ENCODE peak calls at places on chromosomes 6 and 20, in five cellular contexts. X, H, U, E and O are unnamed samples.

GRCh38 chr6:46407785-46408530 is 83.3 kb downstream of the RCAN2 start:
- DNase-seq in X (no peak), H (no peak), U (no peak), E (no peak), O (no peak)

GRCh38 chr6:130674604-130675003 is 152.6 kb upstream of the SMLR1 start:
- DNase-seq in X (no peak), H (no peak), U (no peak), E (no peak), O (no peak)

GRCh38 chr20:41334452-41335421 is 5.9 kb upstream of the LPIN3 start:
- DNase-seq in X (no peak), H (no peak), U (no peak), E (no peak), O (no peak)

GRCh38 chr6:132204606-132205005 is 196.7 kb downstream of the MOXD1 start:
- DNase-seq in X (no peak), H (no peak), U (no peak), E (no peak), O (no peak)

GRCh38 chr20:3374296-3374695 is 33.2 kb downstream of the DNAAF9 start:
- DNase-seq in X (no peak), H (no peak), U (no peak), E (no peak), O (no peak)

GRCh38 chr6:26195376-26195923 is 108.2 kb downstream of the HFE start:
- DNase-seq in X (peak), H (no peak), U (peak), E (peak), O (peak)

GRCh38 chr6:165181951-165182414 is 127.4 kb downstream of the C6orf118 start:
- DNase-seq in X (no peak), H (no peak), U (no peak), E (no peak), O (peak)

GRCh38 chr20:47897461-47897860 is 112.2 kb upstream of the SULF2 start:
- DNase-seq in X (no peak), H (no peak), U (no peak), E (no peak), O (no peak)

GRCh38 chr20:44720617-44720993 is 5.4 kb downstream of the CCN5 start:
- DNase-seq in X (no peak), H (no peak), U (no peak), E (no peak), O (peak)

GRCh38 chr20:36606171-36607116 is 865 bp downstream of the RAB5IF start:
- DNase-seq in X (peak), H (no peak), U (no peak), E (no peak), O (peak)

GRCh38 chr6:31777667-31778050 is 531 bp upstream of the VWA7 start:
- DNase-seq in X (no peak), H (no peak), U (no peak), E (no peak), O (no peak)

GRCh38 chr20:64226686-64227576 is 28.6 kb upstream of the PCMTD2 start:
- DNase-seq in X (no peak), H (no peak), U (no peak), E (no peak), O (no peak)

GRCh38 chr6:43628392-43629103 is 516 bp downstream of the GTPBP2 start:
- DNase-seq in X (no peak), H (peak), U (peak), E (no peak), O (peak)

GRCh38 chr20:32685541-32686529 is 12.1 kb upstream of the C20orf203 start:
- DNase-seq in X (peak), H (peak), U (no peak), E (peak), O (no peak)

GRCh38 chr20:50172347-50173013 is 18.1 kb upstream of the CEBPB start:
- DNase-seq in X (peak), H (peak), U (peak), E (no peak), O (peak)

GRCh38 chr20:34984756-34985261 is 29.1 kb downstream of the MYH7B start:
- DNase-seq in X (no peak), H (no peak), U (no peak), E (no peak), O (peak)

GRCh38 chr6:26249959-26250805 is 114.8 kb upstream of the BTN3A2 start:
- DNase-seq in X (peak), H (no peak), U (peak), E (no peak), O (peak)

GRCh38 chr6:34288581-34288980 is 39.8 kb upstream of the SMIM29 start:
- DNase-seq in X (no peak), H (no peak), U (no peak), E (no peak), O (no peak)

GRCh38 chr6:169454204-169454871 is 200.7 kb upstream of the THBS2 start:
- DNase-seq in X (no peak), H (no peak), U (no peak), E (peak), O (peak)

GRCh38 chr6:119735500-119735899 is 385.9 kb upstream of the MAN1A1 start:
- DNase-seq in X (no peak), H (no peak), U (no peak), E (no peak), O (no peak)

GRCh38 chr20:40010483-40010882 is 678.6 kb downstream of the MAFB start:
- DNase-seq in X (no peak), H (no peak), U (no peak), E (no peak), O (no peak)

GRCh38 chr6:25689966-25690365 is 38.0 kb downstream of the SCGN start:
- DNase-seq in X (no peak), H (no peak), U (no peak), E (no peak), O (no peak)

GRCh38 chr20:21048841-21049273 is 57.3 kb downstream of the LINC00237 start:
- DNase-seq in X (peak), H (peak), U (peak), E (no peak), O (peak)

GRCh38 chr6:79077680-79078056 is 386 bp downstream of the PHIP start:
- DNase-seq in X (peak), H (peak), U (no peak), E (no peak), O (peak)

GRCh38 chr6:168698923-168699322 is 257.9 kb downstream of the SMOC2 start:
- DNase-seq in X (no peak), H (no peak), U (no peak), E (no peak), O (no peak)

GRCh38 chr6:111852704-111853103 is 20.5 kb downstream of the FYN start:
- DNase-seq in X (no peak), H (no peak), U (no peak), E (no peak), O (no peak)

GRCh38 chr6:1904898-1905297 is 295.2 kb downstream of the FOXC1 start:
- DNase-seq in X (no peak), H (no peak), U (no peak), E (no peak), O (no peak)

GRCh38 chr6:166341464-166341863 is 881 bp downstream of the SFT2D1 start:
- DNase-seq in X (no peak), H (no peak), U (no peak), E (no peak), O (no peak)

GRCh38 chr6:106089981-106090380 is 3.8 kb downstream of the PRDM1 start:
- DNase-seq in X (no peak), H (no peak), U (no peak), E (no peak), O (no peak)

GRCh38 chr6:48476257-48476656 is 365.3 kb upstream of the PTCHD4 start:
- DNase-seq in X (no peak), H (peak), U (no peak), E (no peak), O (peak)

GRCh38 chr20:3046677-3047462 is 1.0 kb downstream of the MRPS26 start:
- DNase-seq in X (no peak), H (peak), U (no peak), E (no peak), O (peak)

GRCh38 chr20:1396702-1397101 is 3.8 kb upstream of the FKBP1A start:
- DNase-seq in X (no peak), H (no peak), U (no peak), E (no peak), O (no peak)

GRCh38 chr6:108922499-108922898 is 74.3 kb downstream of the ARMC2 start:
- DNase-seq in X (no peak), H (no peak), U (no peak), E (no peak), O (no peak)

GRCh38 chr20:46810442-46811327 is 84.0 kb upstream of the EYA2 start:
- DNase-seq in X (no peak), H (no peak), U (no peak), E (no peak), O (no peak)

GRCh38 chr6:141482773-141483172 is 650.0 kb upstream of the GJE1 start:
- DNase-seq in X (no peak), H (no peak), U (no peak), E (no peak), O (no peak)

GRCh38 chr20:4869290-4870193 is 131.8 kb downstream of the SLC23A2 start:
- DNase-seq in X (no peak), H (no peak), U (no peak), E (peak), O (no peak)

GRCh38 chr6:79225718-79226117 is 8.8 kb downstream of the HMGN3 start:
- DNase-seq in X (no peak), H (no peak), U (no peak), E (no peak), O (no peak)

GRCh38 chr6:1619106-1619665 is 9.5 kb downstream of the FOXC1 start:
- DNase-seq in X (no peak), H (no peak), U (no peak), E (no peak), O (no peak)

GRCh38 chr6:72946766-72947165 is 278.5 kb downstream of the KHDC1L start:
- DNase-seq in X (no peak), H (no peak), U (no peak), E (peak), O (no peak)

GRCh38 chr6:7617954-7618764 is 28.2 kb downstream of the SNRNP48 start:
- DNase-seq in X (peak), H (no peak), U (no peak), E (no peak), O (peak)

GRCh38 chr6:7621761-7622160 is 31.8 kb downstream of the SNRNP48 start:
- DNase-seq in X (no peak), H (no peak), U (no peak), E (no peak), O (no peak)

GRCh38 chr6:7615611-7616383 is 25.8 kb downstream of the SNRNP48 start:
- DNase-seq in X (no peak), H (peak), U (peak), E (no peak), O (peak)
- TF ChIP-seq CTCF in X (peak), H (peak), U (peak), E (peak), O (peak)

DNA sequence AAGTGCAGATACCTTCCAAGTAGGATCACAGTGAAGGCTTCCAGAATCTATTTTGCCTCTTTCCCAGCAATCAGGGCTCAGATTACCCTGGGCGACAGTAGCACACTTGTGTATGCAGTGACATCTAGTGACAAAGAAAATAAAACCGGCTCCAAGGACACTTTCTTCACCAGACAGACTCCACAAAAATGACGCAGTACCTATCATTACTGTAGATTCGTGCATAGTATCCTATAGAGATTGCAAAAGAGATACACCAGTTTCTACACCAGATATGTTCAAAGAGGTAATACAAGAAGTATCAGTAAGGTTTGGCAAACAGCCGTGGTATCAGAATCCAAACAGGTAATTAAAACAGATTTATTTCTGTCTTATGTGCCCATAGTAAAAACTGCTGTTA is 600.3 kb upstream of the JAG1 start:
- DNase-seq in X (no peak), H (peak), U (no peak), E (peak), O (peak)
- TF ChIP-seq CTCF in X (no peak), H (peak), U (peak), E (peak), O (no peak)

GRCh38 chr6:118680452-118681095 is 29.2 kb upstream of the CEP85L start:
- DNase-seq in X (no peak), H (no peak), U (peak), E (no peak), O (no peak)

GRCh38 chr6:118683881-118684872 is 32.8 kb upstream of the CEP85L start:
- DNase-seq in X (no peak), H (no peak), U (no peak), E (no peak), O (no peak)

GRCh38 chr6:118685823-118686449 is 34.5 kb upstream of the CEP85L start:
- DNase-seq in X (no peak), H (no peak), U (no peak), E (no peak), O (no peak)
- TF ChIP-seq CTCF in X (no peak), H (no peak), U (no peak), E (no peak), O (no peak)

DNA sequence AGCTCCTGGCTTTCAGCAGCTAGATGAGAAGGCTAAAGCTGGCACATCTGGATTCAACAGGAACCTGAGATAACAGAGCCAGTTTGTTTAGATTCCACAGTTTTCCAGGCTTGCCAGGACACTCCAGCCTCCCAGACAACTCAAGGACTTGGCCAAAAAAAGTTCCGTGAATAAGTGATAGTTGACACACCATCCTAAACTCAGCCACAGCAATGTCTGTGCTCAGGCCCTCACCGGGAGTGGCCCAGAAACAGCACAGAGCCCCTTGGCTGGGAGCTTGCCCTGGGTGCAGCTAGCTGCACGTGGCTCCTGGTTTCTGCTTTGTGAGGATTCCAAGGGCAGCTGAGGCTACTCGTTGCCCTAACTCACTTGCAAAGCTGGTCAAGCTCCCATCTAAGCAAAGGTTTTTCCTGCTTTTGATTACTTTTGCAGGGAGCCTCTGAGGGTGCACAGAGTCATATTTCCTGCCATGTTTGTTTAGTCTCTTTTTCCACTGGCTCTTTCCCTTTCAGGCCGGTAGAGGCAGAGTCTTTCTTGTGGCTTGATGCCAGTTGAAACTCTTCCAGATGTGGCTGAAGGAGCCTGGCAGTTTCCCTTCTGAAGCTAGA is 118.3 kb upstream of the ECI2 start:
- DNase-seq in X (no peak), H (no peak), U (no peak), E (peak), O (peak)
- TF ChIP-seq CTCF in X (no peak), H (no peak), U (no peak), E (peak), O (no peak)

DNA sequence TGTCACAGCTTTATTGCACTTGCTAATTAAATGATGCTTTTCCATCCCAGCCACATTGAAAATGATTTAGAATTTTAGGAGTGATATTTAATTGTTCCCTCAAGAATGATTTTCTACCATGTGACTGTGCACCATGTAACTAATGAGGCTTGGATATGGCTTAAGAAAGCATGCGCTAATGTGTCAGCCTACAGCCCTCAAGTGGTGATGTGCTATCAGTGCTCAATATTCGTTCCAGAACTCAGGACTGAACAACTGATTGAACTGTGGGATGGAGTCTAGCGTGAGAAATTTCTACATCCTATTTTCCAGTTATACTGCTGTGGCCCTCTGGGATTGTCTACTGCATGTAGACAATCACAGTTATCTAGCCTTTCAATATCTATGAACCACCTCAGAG is 71.5 kb downstream of the PKIB start:
- DNase-seq in X (no peak), H (no peak), U (no peak), E (no peak), O (no peak)
- TF ChIP-seq CTCF in X (no peak), H (no peak), U (no peak), E (no peak), O (no peak)

GRCh38 chr20:43514062-43514971 is 6.8 kb downstream of the L3MBTL1 start:
- DNase-seq in X (peak), H (peak), U (peak), E (peak), O (peak)
- TF ChIP-seq CTCF in X (no peak), H (peak), U (peak), E (peak), O (peak)

DNA sequence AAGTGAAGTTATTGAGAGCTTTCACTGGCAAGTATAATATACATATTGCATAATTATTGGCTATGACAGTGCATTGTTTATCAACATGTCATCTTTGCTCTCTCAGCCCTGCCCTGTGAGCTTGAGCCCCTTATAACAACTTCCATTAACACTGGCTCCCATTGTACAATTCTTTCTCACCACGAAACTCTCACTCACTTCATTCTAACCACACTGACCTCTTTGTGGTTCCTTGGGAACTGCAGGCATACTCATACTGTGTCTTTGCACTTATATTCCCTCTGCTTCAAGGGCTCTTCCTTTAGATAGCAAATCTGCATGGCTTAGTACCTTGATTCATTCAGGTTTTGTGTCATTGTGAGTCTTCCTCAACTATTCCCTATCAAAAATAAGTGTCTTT is 411.8 kb downstream of the CDKAL1 start:
- DNase-seq in X (no peak), H (no peak), U (no peak), E (no peak), O (no peak)
- TF ChIP-seq CTCF in X (no peak), H (peak), U (no peak), E (peak), O (peak)

GRCh38 chr6:151389640-151390275 is 1.6 kb downstream of the ZBTB2 start:
- DNase-seq in X (peak), H (peak), U (peak), E (no peak), O (peak)
- TF ChIP-seq CTCF in X (no peak), H (no peak), U (no peak), E (no peak), O (no peak)

GRCh38 chr20:37897008-37897548 is 5.8 kb upstream of the VSTM2L start:
- DNase-seq in X (no peak), H (peak), U (peak), E (no peak), O (no peak)

GRCh38 chr20:37898301-37899104 is 4.4 kb upstream of the VSTM2L start:
- DNase-seq in X (no peak), H (no peak), U (no peak), E (no peak), O (no peak)

GRCh38 chr20:37901667-37902503 is 1.0 kb upstream of the VSTM2L start:
- DNase-seq in X (no peak), H (peak), U (peak), E (peak), O (peak)

GRCh38 chr20:37901280-37901666 is 1.7 kb upstream of the VSTM2L start:
- DNase-seq in X (no peak), H (no peak), U (no peak), E (no peak), O (no peak)

DNA sequence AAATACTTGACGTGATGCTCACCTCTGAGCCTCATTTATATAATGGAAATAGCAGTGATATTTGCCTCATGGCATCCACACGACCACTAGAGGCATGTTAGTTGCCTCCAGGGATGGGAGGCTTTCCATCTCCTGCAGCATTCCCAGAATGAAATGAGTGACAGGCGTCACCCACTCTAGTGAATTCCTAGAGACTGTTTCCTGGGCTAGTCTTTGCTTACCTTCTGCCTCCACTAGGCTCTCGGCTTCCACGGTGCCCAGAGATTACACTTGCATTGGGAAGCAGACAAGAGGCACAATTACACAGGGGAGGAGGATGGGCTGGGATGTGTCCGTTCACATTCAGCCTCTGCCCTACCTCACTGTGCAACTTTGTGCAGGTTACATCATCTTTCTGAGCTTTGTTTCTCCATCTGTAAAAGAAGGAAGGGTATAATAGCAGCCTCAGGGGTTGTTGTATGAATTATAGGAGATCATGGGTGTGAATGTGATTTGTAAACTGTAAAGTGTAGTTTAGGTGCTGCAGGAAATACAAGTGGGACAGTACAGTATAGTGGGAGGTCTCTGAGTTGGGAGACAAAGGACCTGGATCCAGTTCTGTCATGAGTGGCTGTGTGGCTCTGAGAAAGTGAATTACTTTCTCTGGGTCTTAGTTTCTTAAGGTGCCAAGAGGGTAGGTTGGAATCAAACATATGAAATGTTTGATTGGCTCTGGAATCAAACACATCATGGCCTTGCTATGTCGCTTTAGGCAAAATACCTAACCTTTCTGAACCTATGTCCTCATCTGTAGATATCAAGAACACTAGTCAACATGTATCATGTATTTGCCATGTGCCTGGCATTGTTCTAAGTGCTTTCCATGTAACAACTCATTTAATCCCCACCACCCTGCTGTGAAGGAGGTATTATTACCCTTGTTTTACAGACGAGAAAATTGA is 3.6 kb upstream of the VSTM2L start:
- DNase-seq in X (no peak), H (no peak), U (no peak), E (no peak), O (no peak)
- TF ChIP-seq CTCF in X (no peak), H (no peak), U (no peak), E (no peak), O (no peak)